ENCODE peak calls at places on chromosomes 5 and 9, in ten cellular contexts. G is upper lobe of right lung, Y is GM20000, U is A549, D is hepatocyte, Z is fibroblast of pulmonary artery, F is PC-9, V is breast epithelium, R is WTC11, W is H9. S is an unnamed sample.

GRCh38 chr9:90726215-90726614 is 75.4 kb upstream of the SYK start:
- DNase-seq in G (no peak), Y (no peak), U (no peak), D (no peak), Z (no peak), F (no peak), V (no peak), R (peak; percentile 60), W (peak; percentile 56), S (no peak)

GRCh38 chr9:115396071-115396529 is 278.1 kb upstream of the TNC start:
- DNase-seq in G (no peak), Y (no peak), U (no peak), D (no peak), Z (no peak), F (no peak), V (no peak), R (no peak), W (no peak), S (no peak)

GRCh38 chr5:32276173-32276853 is 36.4 kb downstream of the MTMR12 start:
- DNase-seq in G (no peak), Y (peak; percentile 59), U (peak; percentile 22), D (peak; percentile 26), Z (peak; percentile 78), F (no peak), V (no peak), R (peak; percentile 30), W (peak; percentile 44), S (peak; percentile 56)

GRCh38 chr5:134515801-134516200 is 9.7 kb upstream of the JADE2 start:
- DNase-seq in G (no peak), Y (no peak), U (no peak), D (no peak), Z (no peak), F (no peak), V (no peak), R (no peak), W (peak; percentile 43), S (no peak)

GRCh38 chr5:56557198-56557597 is 258.2 kb upstream of the MAP3K1 start:
- DNase-seq in G (no peak), Y (no peak), U (no peak), D (no peak), Z (peak; percentile 46), F (no peak), V (no peak), R (no peak), W (no peak), S (no peak)

GRCh38 chr5:134092875-134093274 is 21.6 kb upstream of the TCF7 start:
- DNase-seq in G (no peak), Y (no peak), U (peak; percentile 26), D (peak; percentile 58), Z (no peak), F (peak; percentile 99), V (no peak), R (no peak), W (no peak), S (peak; percentile 91)

GRCh38 chr9:94603259-94603776 is 9.7 kb upstream of the FBP2 start:
- DNase-seq in G (peak; percentile 77), Y (peak; percentile 90), U (peak; percentile 77), D (peak; percentile 94), Z (peak; percentile 83), F (peak; percentile 45), V (peak; percentile 61), R (peak; percentile 93), W (peak; percentile 91), S (peak; percentile 21)

GRCh38 chr5:57862471-57863282 is 380.1 kb upstream of the ACTBL2 start:
- DNase-seq in G (no peak), Y (no peak), U (no peak), D (peak; percentile 33), Z (peak; percentile 69), F (peak; percentile 97), V (no peak), R (no peak), W (no peak), S (peak; percentile 98)

GRCh38 chr5:132661231-132662003 is 3.4 kb downstream of the IL13 start:
- DNase-seq in G (no peak), Y (peak; percentile 70), U (no peak), D (no peak), Z (peak; percentile 16), F (no peak), V (no peak), R (no peak), W (no peak), S (no peak)

GRCh38 chr5:54404568-54404967 is 50.9 kb upstream of the HSPB3 start:
- DNase-seq in G (no peak), Y (no peak), U (no peak), D (no peak), Z (no peak), F (no peak), V (no peak), R (no peak), W (no peak), S (peak; percentile 94)

GRCh38 chr9:123283048-123283408 is 14.6 kb upstream of the STRBP start:
- DNase-seq in G (no peak), Y (no peak), U (no peak), D (no peak), Z (no peak), F (no peak), V (no peak), R (no peak), W (no peak), S (no peak)

GRCh38 chr5:2586016-2586715 is 165.3 kb downstream of the IRX2 start:
- DNase-seq in G (no peak), Y (no peak), U (no peak), D (no peak), Z (no peak), F (no peak), V (no peak), R (no peak), W (no peak), S (no peak)

GRCh38 chr5:12959744-12960143 is 984.7 kb downstream of the DNAH5 start:
- DNase-seq in G (no peak), Y (no peak), U (no peak), D (no peak), Z (no peak), F (no peak), V (no peak), R (no peak), W (no peak), S (no peak)

GRCh38 chr5:38736089-38736488 is 109.7 kb upstream of the OSMR start:
- DNase-seq in G (no peak), Y (no peak), U (no peak), D (no peak), Z (no peak), F (no peak), V (no peak), R (no peak), W (no peak), S (no peak)

GRCh38 chr5:173742432-173742816 is 126.0 kb upstream of the BOD1 start:
- DNase-seq in G (no peak), Y (peak; percentile 81), U (no peak), D (no peak), Z (no peak), F (no peak), V (no peak), R (no peak), W (no peak), S (no peak)

GRCh38 chr9:19408316-19408692 is 505 bp upstream of the ACER2 start:
- DNase-seq in G (no peak), Y (no peak), U (peak; percentile 4), D (no peak), Z (no peak), F (no peak), V (peak; percentile 58), R (peak; percentile 43), W (no peak), S (no peak)

GRCh38 chr5:116947691-116948528 is 373.3 kb upstream of the SEMA6A start:
- DNase-seq in G (peak; percentile 75), Y (peak; percentile 65), U (peak; percentile 60), D (peak; percentile 65), Z (peak; percentile 40), F (no peak), V (peak; percentile 68), R (peak; percentile 95), W (peak; percentile 96), S (peak; percentile 70)

GRCh38 chr5:171647043-171647899 is 138.3 kb upstream of the SMIM23 start:
- DNase-seq in G (no peak), Y (no peak), U (peak; percentile 45), D (peak; percentile 57), Z (peak; percentile 42), F (peak; percentile 74), V (no peak), R (no peak), W (peak; percentile 69), S (peak; percentile 59)

GRCh38 chr9:105475302-105475701 is 27.5 kb downstream of the FSD1L start:
- DNase-seq in G (no peak), Y (no peak), U (peak; percentile 30), D (peak; percentile 40), Z (peak; percentile 48), F (no peak), V (no peak), R (no peak), W (no peak), S (peak; percentile 19)
- TF ChIP-seq CTCF in G (peak; percentile 17), Y (no peak), U (peak; percentile 37), D (peak; percentile 50), Z (peak; percentile 52), F (no peak), V (no peak), R (no peak), W (peak; percentile 64), S (peak; percentile 50)

DNA sequence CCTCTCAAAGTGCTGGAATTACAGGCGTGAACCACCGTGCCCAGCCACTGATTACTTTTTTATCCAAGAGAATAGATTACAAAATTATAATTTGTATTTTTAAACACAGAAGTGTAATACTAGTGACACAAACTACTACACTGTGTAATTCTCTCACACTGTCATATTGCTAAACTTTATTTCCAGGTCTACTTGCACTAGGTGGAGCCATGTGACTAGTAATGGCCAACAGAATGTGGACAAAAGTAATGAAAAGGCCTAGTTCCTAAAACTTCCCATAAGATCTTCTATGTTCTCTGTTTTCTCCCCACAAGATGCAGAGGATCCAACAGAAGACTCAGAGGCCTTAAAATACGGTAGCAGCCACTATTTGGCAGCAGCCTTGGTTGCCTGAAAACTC is 27.3 kb downstream of the NADK2 start:
- DNase-seq in G (no peak), Y (no peak), U (no peak), D (no peak), Z (no peak), F (no peak), V (no peak), R (no peak), W (no peak), S (no peak)
- TF ChIP-seq CTCF in G (peak; percentile 15), Y (no peak), U (peak; percentile 15), D (peak; percentile 19), Z (no peak), F (peak; percentile 30), V (no peak), R (no peak), W (peak; percentile 25), S (peak; percentile 27)

GRCh38 chr9:35385042-35385441 is 104.9 kb upstream of the RUSC2 start:
- DNase-seq in G (no peak), Y (no peak), U (peak; percentile 9), D (peak; percentile 20), Z (peak; percentile 85), F (no peak), V (no peak), R (no peak), W (no peak), S (peak; percentile 21)
- TF ChIP-seq CTCF in G (peak; percentile 33), Y (no peak), U (peak; percentile 9), D (peak; percentile 32), Z (peak; percentile 73), F (no peak), V (no peak), R (no peak), W (peak; percentile 46), S (peak; percentile 46)

DNA sequence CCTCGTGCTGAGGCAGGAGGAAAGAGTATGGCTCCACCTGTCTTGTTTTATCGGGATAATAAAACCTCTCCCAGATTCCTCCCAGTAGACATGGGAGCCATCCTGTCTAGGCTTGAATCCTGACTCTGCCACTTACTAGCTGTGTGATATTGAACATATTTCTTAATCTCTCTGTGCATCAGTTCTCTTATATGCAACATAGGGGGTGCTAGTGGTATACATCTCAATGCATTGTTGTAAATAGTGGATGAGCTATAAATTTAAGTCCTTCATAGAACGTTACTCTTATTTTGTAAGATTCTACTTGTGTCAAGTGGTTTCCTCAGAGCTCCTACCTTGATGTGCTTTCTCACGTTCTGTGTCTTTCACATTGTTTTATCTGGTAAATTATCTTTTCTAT is 417.7 kb upstream of the POU5F2 start:
- DNase-seq in G (no peak), Y (no peak), U (no peak), D (no peak), Z (no peak), F (no peak), V (no peak), R (no peak), W (no peak), S (peak; percentile 5)
- TF ChIP-seq CTCF in G (no peak), Y (no peak), U (no peak), D (no peak), Z (no peak), F (no peak), V (no peak), R (no peak), W (peak; percentile 40), S (peak; percentile 51)